ENCODE peak calls at places on chromosomes 2 and 18, in nine cellular contexts. O, T, Q, V, D, U, Z, C and E are unnamed samples.

GRCh38 chr2:120793682-120794403 is 58.2 kb downstream of the GLI2 start:
- DNase-seq in O (no peak), T (no peak), Q (no peak), V (no peak), D (no peak), U (no peak), Z (peak; percentile 33), C (no peak), E (no peak)

GRCh38 chr2:170582747-170583463 is 132.2 kb upstream of the SP5 start:
- DNase-seq in O (no peak), T (no peak), Q (no peak), V (no peak), D (no peak), U (no peak), Z (no peak), C (no peak), E (no peak)

GRCh38 chr18:35203001-35203553 is 37.8 kb upstream of the ZNF397 start:
- DNase-seq in O (no peak), T (no peak), Q (no peak), V (no peak), D (no peak), U (no peak), Z (no peak), C (no peak), E (no peak)

GRCh38 chr18:56873441-56874140 is 222.4 kb downstream of the WDR7 start:
- DNase-seq in O (no peak), T (no peak), Q (no peak), V (no peak), D (no peak), U (no peak), Z (no peak), C (no peak), E (no peak)

GRCh38 chr2:23528171-23528570 is 143.2 kb downstream of the KLHL29 start:
- DNase-seq in O (no peak), T (no peak), Q (no peak), V (no peak), D (no peak), U (no peak), Z (no peak), C (no peak), E (no peak)

GRCh38 chr2:126890136-126890961 is 8.3 kb upstream of the TEX51 start:
- DNase-seq in O (no peak), T (no peak), Q (no peak), V (no peak), D (no peak), U (no peak), Z (no peak), C (no peak), E (no peak)

GRCh38 chr2:64781991-64782390 is 128.3 kb upstream of the SERTAD2 start:
- DNase-seq in O (no peak), T (no peak), Q (no peak), V (no peak), D (no peak), U (no peak), Z (no peak), C (no peak), E (no peak)

GRCh38 chr18:23550898-23551297 is 35.4 kb downstream of the NPC1 start:
- DNase-seq in O (no peak), T (no peak), Q (no peak), V (no peak), D (no peak), U (no peak), Z (no peak), C (no peak), E (no peak)

GRCh38 chr2:145511946-145512345 is 992.0 kb upstream of the ZEB2 start:
- DNase-seq in O (no peak), T (no peak), Q (no peak), V (no peak), D (no peak), U (no peak), Z (no peak), C (no peak), E (no peak)

GRCh38 chr2:106053116-106053515 is 141.0 kb downstream of the UXS1 start:
- DNase-seq in O (no peak), T (no peak), Q (no peak), V (no peak), D (no peak), U (no peak), Z (peak; percentile 25), C (no peak), E (no peak)

GRCh38 chr18:44036500-44036899 is 644.2 kb upstream of the SETBP1 start:
- DNase-seq in O (peak; percentile 59), T (no peak), Q (no peak), V (peak; percentile 8), D (no peak), U (no peak), Z (peak; percentile 5), C (no peak), E (no peak)

GRCh38 chr2:126649101-126649500 is 6.9 kb upstream of the GYPC start:
- DNase-seq in O (no peak), T (no peak), Q (no peak), V (no peak), D (no peak), U (no peak), Z (no peak), C (no peak), E (no peak)

GRCh38 chr18:32021756-32022564 is 3.3 kb downstream of the RNF125 start:
- DNase-seq in O (no peak), T (no peak), Q (no peak), V (no peak), D (no peak), U (no peak), Z (no peak), C (no peak), E (no peak)

GRCh38 chr18:37435996-37436395 is 129.6 kb downstream of the CELF4 start:
- DNase-seq in O (no peak), T (no peak), Q (no peak), V (no peak), D (no peak), U (no peak), Z (no peak), C (no peak), E (no peak)